ENCODE peak calls at places on chromosomes 16 and 17, in five cellular contexts. A, S, R, T and Q are unnamed samples.

GRCh38 chr17:74923538-74924249 is 379 bp upstream of the OTOP2 start:
- DNase-seq in A (peak), S (peak), R (peak), T (no peak), Q (peak)

GRCh38 chr17:48626202-48626469 is at the start of gene HOXB9:
- DNase-seq in A (no peak), S (no peak), R (no peak), T (no peak), Q (no peak)

GRCh38 chr16:391885-392335 is 5.1 kb upstream of the NME4 start:
- DNase-seq in A (peak), S (no peak), R (peak), T (peak), Q (peak)

GRCh38 chr17:67212716-67213417 is 32.1 kb downstream of the HELZ start:
- DNase-seq in A (peak), S (no peak), R (no peak), T (peak), Q (peak)

GRCh38 chr16:72798212-72798611 is 249.7 kb downstream of the ZFHX3 start:
- DNase-seq in A (no peak), S (no peak), R (no peak), T (no peak), Q (no peak)

GRCh38 chr16:15983898-15984297 is 34.5 kb downstream of the ABCC1 start:
- DNase-seq in A (no peak), S (no peak), R (no peak), T (no peak), Q (no peak)

GRCh38 chr16:77759821-77760220 is 28.5 kb upstream of the VAT1L start:
- DNase-seq in A (peak), S (no peak), R (no peak), T (no peak), Q (no peak)

GRCh38 chr16:75104836-75105235 is 11.7 kb downstream of the LDHD start:
- DNase-seq in A (no peak), S (no peak), R (no peak), T (no peak), Q (no peak)

GRCh38 chr16:7397901-7398300 is 65.3 kb downstream of the RBFOX1 start:
- DNase-seq in A (peak), S (no peak), R (no peak), T (no peak), Q (no peak)

GRCh38 chr17:76232342-76232741 is 8.0 kb downstream of the RNF157 start:
- DNase-seq in A (peak), S (no peak), R (no peak), T (peak), Q (peak)

GRCh38 chr17:74730491-74731346 is 6.3 kb upstream of the RAB37 start:
- DNase-seq in A (no peak), S (no peak), R (no peak), T (no peak), Q (no peak)

GRCh38 chr16:71673190-71673956 is 47.4 kb downstream of the MARVELD3 start:
- DNase-seq in A (no peak), S (no peak), R (no peak), T (no peak), Q (no peak)

GRCh38 chr16:20894388-20894787 is 5.8 kb downstream of the DCUN1D3 start:
- DNase-seq in A (no peak), S (no peak), R (no peak), T (no peak), Q (no peak)

GRCh38 chr17:39730095-39730921 is at the start of gene MIEN1:
- DNase-seq in A (peak), S (peak), R (peak), T (peak), Q (peak)

GRCh38 chr17:39889200-39889599 is 21.2 kb downstream of the ZPBP2 start:
- DNase-seq in A (no peak), S (no peak), R (no peak), T (no peak), Q (no peak)

GRCh38 chr17:48994548-48995331 is 2.4 kb upstream of the IGF2BP1 start:
- DNase-seq in A (no peak), S (no peak), R (no peak), T (no peak), Q (no peak)

GRCh38 chr17:27526603-27527002 is 70.4 kb downstream of the KSR1 start:
- DNase-seq in A (peak), S (no peak), R (peak), T (no peak), Q (no peak)

GRCh38 chr16:56866955-56867830 is 2.2 kb downstream of the SLC12A3 start:
- DNase-seq in A (peak), S (peak), R (no peak), T (peak), Q (peak)

GRCh38 chr16:30184430-30185140 is 1.2 kb downstream of the CORO1A start:
- DNase-seq in A (no peak), S (no peak), R (no peak), T (peak), Q (peak)

GRCh38 chr17:56297142-56297541 is 143.9 kb downstream of the ANKFN1 start:
- DNase-seq in A (peak), S (no peak), R (no peak), T (no peak), Q (no peak)

GRCh38 chr16:21156767-21157467 is 1.6 kb upstream of the LDAF1 start:
- DNase-seq in A (peak), S (peak), R (no peak), T (peak), Q (peak)

GRCh38 chr16:54521327-54521726 is 234.7 kb upstream of the IRX3 start:
- DNase-seq in A (no peak), S (no peak), R (no peak), T (no peak), Q (no peak)

GRCh38 chr17:35889818-35890773 is 9.9 kb upstream of the CCL5 start:
- DNase-seq in A (peak), S (no peak), R (no peak), T (peak), Q (peak)

GRCh38 chr17:2421315-2422147 is 20.7 kb upstream of the MNT start:
- DNase-seq in A (no peak), S (no peak), R (no peak), T (no peak), Q (peak)

GRCh38 chr17:76872221-76872873 is 4.1 kb downstream of the MGAT5B start:
- DNase-seq in A (peak), S (no peak), R (no peak), T (peak), Q (peak)

GRCh38 chr17:40598928-40599627 is 33.8 kb upstream of the CCR7 start:
- DNase-seq in A (no peak), S (no peak), R (no peak), T (no peak), Q (no peak)

DNA sequence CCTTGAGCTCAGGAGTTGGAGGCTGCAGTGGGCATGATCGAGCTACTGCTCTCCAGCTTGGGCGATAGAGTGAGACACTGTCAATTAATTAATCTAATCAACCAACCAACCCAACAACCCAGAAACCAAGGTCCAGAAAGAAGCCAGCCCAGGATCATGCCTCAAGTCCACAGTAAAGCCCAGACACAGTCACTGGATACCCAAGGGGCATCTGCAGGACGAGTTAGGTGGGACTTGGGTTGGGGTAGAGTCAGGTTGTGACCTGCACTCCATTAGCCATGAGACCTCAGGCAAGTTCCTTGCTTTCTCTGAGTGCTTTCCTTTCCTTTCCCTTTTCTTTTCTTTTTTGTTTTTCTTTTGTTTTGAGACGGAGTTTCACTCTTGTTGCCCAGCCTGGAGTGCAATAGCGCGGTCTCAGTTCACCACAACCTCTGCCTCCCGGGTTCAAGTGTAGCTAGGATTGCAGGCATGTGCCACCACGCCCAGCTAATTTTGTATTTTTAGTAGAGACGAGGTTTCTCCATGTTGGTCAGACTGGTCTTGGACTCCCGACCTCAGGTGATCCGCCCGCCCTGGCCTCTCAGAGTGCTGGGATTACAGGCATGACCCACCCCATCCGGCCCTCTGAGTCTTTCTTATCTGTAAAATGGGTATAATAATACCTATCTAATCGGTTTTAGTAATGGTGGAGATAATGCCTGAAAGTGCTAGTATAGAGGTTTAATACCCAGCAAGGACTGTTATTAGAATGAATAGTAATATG is 3.5 kb upstream of the HSD17B1 start:
- DNase-seq in A (no peak), S (no peak), R (no peak), T (no peak), Q (no peak)
- H3K4me3 ChIP-seq in A (no peak), S (no peak), R (no peak), T (no peak), Q (no peak)

DNA sequence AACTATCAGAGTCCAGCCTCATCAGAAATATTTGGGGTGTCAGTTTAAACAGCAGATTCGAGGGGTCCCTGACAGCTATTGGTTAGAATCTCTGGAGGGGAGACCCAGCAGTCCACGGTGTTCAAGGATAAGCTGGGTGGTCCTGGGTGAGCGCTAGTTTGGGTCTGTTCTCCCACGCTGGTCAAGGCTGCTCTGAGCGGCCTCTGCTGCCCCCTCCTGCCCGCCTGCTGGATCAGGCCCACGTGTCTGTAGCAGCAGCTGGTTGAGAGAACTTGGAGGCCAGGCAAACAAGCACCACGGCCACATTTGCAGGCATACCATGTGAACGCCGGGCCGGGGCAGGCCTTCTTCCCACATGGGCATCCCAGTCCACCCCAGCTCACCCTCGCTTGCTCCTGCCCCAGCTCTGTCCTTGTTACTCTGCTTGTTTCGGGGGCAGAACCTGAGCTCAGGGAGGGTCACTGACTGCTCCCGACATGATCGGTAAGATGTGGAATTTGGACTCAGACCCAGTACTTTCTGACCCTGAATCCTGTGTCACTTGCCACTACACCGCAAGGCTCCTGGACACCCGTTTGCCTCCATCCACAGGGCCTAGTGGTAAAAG is 7.4 kb downstream of the FOXF1 start:
- DNase-seq in A (peak), S (no peak), R (peak), T (peak), Q (peak)
- TF ChIP-seq CTCF in A (peak), S (no peak), R (peak), T (peak), Q (peak)

GRCh38 chr17:78316115-78316866 is 43.6 kb downstream of the SOCS3 start:
- DNase-seq in A (no peak), S (no peak), R (no peak), T (no peak), Q (no peak)
- H3K4me3 ChIP-seq in A (peak), S (no peak), R (no peak), T (no peak), Q (no peak)

GRCh38 chr17:81392909-81393654 is 2.2 kb upstream of the BAHCC1 start:
- DNase-seq in A (peak), S (no peak), R (peak), T (no peak), Q (no peak)

GRCh38 chr17:81393684-81394376 is 1.4 kb upstream of the BAHCC1 start:
- DNase-seq in A (peak), S (peak), R (peak), T (peak), Q (peak)

GRCh38 chr17:81394831-81395599 is at the start of gene BAHCC1:
- DNase-seq in A (peak), S (peak), R (peak), T (peak), Q (peak)

GRCh38 chr17:81395600-81396277 is 482 bp downstream of the BAHCC1 start:
- DNase-seq in A (no peak), S (no peak), R (no peak), T (no peak), Q (no peak)

DNA sequence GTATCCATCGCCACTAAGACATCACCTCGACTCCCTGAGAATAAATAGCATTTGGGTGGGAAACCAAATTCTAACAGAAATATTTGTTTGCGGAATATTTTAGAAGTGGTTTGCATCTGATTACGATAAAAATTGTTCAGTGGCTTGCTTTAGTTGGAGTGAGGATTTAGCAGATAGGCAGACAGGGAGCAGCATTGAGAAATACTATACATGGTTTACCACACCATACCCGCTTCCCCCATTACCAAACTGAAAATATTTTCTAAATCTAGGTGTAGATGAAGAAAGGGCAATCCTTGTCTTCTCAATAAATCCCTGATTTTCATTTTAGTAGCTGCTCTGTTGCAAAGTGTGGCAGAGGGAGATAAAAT is 895 bp upstream of the BAHCC1 start:
- DNase-seq in A (no peak), S (no peak), R (no peak), T (no peak), Q (no peak)
- TF ChIP-seq CTCF in A (no peak), S (no peak), R (no peak), T (no peak), Q (no peak)

GRCh38 chr17:7850970-7851437 is 3.9 kb upstream of the TMEM88 start:
- DNase-seq in A (no peak), S (peak), R (no peak), T (no peak), Q (no peak)
- H3K4me3 ChIP-seq in A (no peak), S (no peak), R (peak), T (no peak), Q (no peak)

DNA sequence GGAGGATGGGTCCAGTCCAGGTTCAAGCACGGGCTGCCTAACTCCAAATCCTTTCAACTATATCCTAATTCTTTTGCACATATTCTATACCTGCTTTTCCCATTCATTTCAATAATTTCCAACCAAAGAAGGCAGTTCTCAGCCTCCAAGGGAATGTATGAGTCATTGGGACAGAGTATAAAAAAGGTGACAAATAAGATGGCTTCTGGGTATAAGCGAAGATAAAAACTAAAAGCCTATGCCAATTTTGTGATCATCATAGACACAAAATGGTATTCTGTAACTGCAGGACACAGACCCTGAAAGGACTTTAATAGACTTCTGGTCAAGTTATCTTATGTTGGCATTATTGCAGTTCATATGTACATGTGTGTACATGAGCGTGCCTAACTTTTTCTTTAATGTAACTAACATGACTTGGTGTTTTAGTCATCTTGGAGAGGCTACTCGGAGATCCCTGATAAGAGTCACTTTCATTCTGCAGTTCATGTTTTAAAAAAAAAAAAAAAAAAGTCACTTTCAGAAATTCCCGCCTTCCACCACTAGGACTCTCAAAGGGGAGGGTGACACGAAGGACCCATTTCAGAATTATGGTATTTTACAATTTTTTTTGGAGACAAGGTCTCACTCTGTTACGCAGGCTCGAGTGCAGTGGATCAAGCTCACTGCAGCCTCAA is 17.3 kb downstream of the COG1 start:
- DNase-seq in A (no peak), S (no peak), R (no peak), T (no peak), Q (peak)
- TF ChIP-seq CTCF in A (peak), S (no peak), R (peak), T (peak), Q (peak)